ENCODE peak calls at places on chromosomes 5 and 9, in ten cellular contexts. One of them, this sample, is unnamed.

GRCh38 chr5:159097461-159098284 is 2.0 kb downstream of the EBF1 start:
- DNase-seq in upper lobe of left lung: peak
- DNase-seq in thoracic aorta: no peak
- DNase-seq in H7: peak
- DNase-seq in fibroblast of lung: peak
- DNase-seq in CD8-positive, alpha-beta T cell: no peak
- DNase-seq in HCT116: no peak
- DNase-seq in MM.1S: no peak
- DNase-seq in kidney epithelial cell: no peak
- DNase-seq in skeletal muscle cell: peak
- DNase-seq in this sample: no peak

GRCh38 chr5:111392181-111392580 is 120.2 kb downstream of the STARD4 start:
- DNase-seq in H7: no peak
- DNase-seq in thoracic aorta: no peak
- DNase-seq in kidney epithelial cell: no peak
- DNase-seq in MM.1S: no peak
- DNase-seq in CD8-positive, alpha-beta T cell: no peak
- DNase-seq in upper lobe of left lung: no peak
- DNase-seq in skeletal muscle cell: no peak
- DNase-seq in fibroblast of lung: no peak
- DNase-seq in HCT116: no peak
- DNase-seq in this sample: no peak

GRCh38 chr5:175694371-175695160 is 36.7 kb downstream of the HRH2 start:
- DNase-seq in H7: no peak
- DNase-seq in HCT116: no peak
- DNase-seq in fibroblast of lung: no peak
- DNase-seq in CD8-positive, alpha-beta T cell: no peak
- DNase-seq in skeletal muscle cell: no peak
- DNase-seq in thoracic aorta: no peak
- DNase-seq in MM.1S: no peak
- DNase-seq in kidney epithelial cell: no peak
- DNase-seq in upper lobe of left lung: peak
- DNase-seq in this sample: no peak

GRCh38 chr9:133525677-133526076 is 918 bp upstream of the MYMK start:
- DNase-seq in HCT116: no peak
- DNase-seq in H7: no peak
- DNase-seq in fibroblast of lung: no peak
- DNase-seq in CD8-positive, alpha-beta T cell: no peak
- DNase-seq in MM.1S: no peak
- DNase-seq in skeletal muscle cell: no peak
- DNase-seq in thoracic aorta: no peak
- DNase-seq in kidney epithelial cell: no peak
- DNase-seq in upper lobe of left lung: no peak
- DNase-seq in this sample: no peak

GRCh38 chr9:87684627-87685204 is 41.2 kb upstream of the CTSL start:
- DNase-seq in HCT116: peak
- DNase-seq in fibroblast of lung: peak
- DNase-seq in kidney epithelial cell: no peak
- DNase-seq in H7: peak
- DNase-seq in CD8-positive, alpha-beta T cell: no peak
- DNase-seq in MM.1S: no peak
- DNase-seq in skeletal muscle cell: no peak
- DNase-seq in upper lobe of left lung: no peak
- DNase-seq in thoracic aorta: no peak
- DNase-seq in this sample: no peak

GRCh38 chr5:172844577-172844838 is 10.5 kb downstream of the ERGIC1 start:
- DNase-seq in upper lobe of left lung: no peak
- DNase-seq in skeletal muscle cell: no peak
- DNase-seq in H7: peak
- DNase-seq in kidney epithelial cell: no peak
- DNase-seq in thoracic aorta: no peak
- DNase-seq in CD8-positive, alpha-beta T cell: no peak
- DNase-seq in fibroblast of lung: no peak
- DNase-seq in HCT116: no peak
- DNase-seq in MM.1S: no peak
- DNase-seq in this sample: no peak

GRCh38 chr9:16675131-16675530 is 195.3 kb downstream of the BNC2 start:
- DNase-seq in MM.1S: no peak
- DNase-seq in H7: no peak
- DNase-seq in HCT116: no peak
- DNase-seq in thoracic aorta: no peak
- DNase-seq in CD8-positive, alpha-beta T cell: no peak
- DNase-seq in kidney epithelial cell: no peak
- DNase-seq in fibroblast of lung: no peak
- DNase-seq in skeletal muscle cell: no peak
- DNase-seq in upper lobe of left lung: no peak
- DNase-seq in this sample: no peak

GRCh38 chr9:91771027-91771426 is 179.0 kb downstream of the ROR2 start:
- DNase-seq in skeletal muscle cell: peak
- DNase-seq in thoracic aorta: no peak
- DNase-seq in CD8-positive, alpha-beta T cell: no peak
- DNase-seq in kidney epithelial cell: no peak
- DNase-seq in upper lobe of left lung: no peak
- DNase-seq in HCT116: no peak
- DNase-seq in H7: peak
- DNase-seq in fibroblast of lung: peak
- DNase-seq in MM.1S: no peak
- DNase-seq in this sample: peak

GRCh38 chr5:86596476-86596875 is 21.3 kb upstream of the COX7C start:
- DNase-seq in H7: no peak
- DNase-seq in fibroblast of lung: no peak
- DNase-seq in MM.1S: no peak
- DNase-seq in thoracic aorta: no peak
- DNase-seq in CD8-positive, alpha-beta T cell: no peak
- DNase-seq in skeletal muscle cell: no peak
- DNase-seq in HCT116: no peak
- DNase-seq in kidney epithelial cell: no peak
- DNase-seq in upper lobe of left lung: no peak
- DNase-seq in this sample: no peak

GRCh38 chr9:87327567-87328125 is 170.0 kb upstream of the DAPK1 start:
- DNase-seq in kidney epithelial cell: no peak
- DNase-seq in MM.1S: no peak
- DNase-seq in thoracic aorta: no peak
- DNase-seq in HCT116: no peak
- DNase-seq in skeletal muscle cell: no peak
- DNase-seq in H7: no peak
- DNase-seq in CD8-positive, alpha-beta T cell: no peak
- DNase-seq in fibroblast of lung: no peak
- DNase-seq in upper lobe of left lung: no peak
- DNase-seq in this sample: no peak

GRCh38 chr5:72908666-72909065 is 47.2 kb upstream of the FCHO2 start:
- DNase-seq in HCT116: no peak
- DNase-seq in MM.1S: no peak
- DNase-seq in fibroblast of lung: peak
- DNase-seq in CD8-positive, alpha-beta T cell: no peak
- DNase-seq in upper lobe of left lung: no peak
- DNase-seq in H7: no peak
- DNase-seq in skeletal muscle cell: peak
- DNase-seq in thoracic aorta: no peak
- DNase-seq in kidney epithelial cell: no peak
- DNase-seq in this sample: no peak

GRCh38 chr5:67165524-67166459 is 30.8 kb downstream of the CD180 start:
- DNase-seq in upper lobe of left lung: peak
- DNase-seq in skeletal muscle cell: peak
- DNase-seq in fibroblast of lung: peak
- DNase-seq in kidney epithelial cell: peak
- DNase-seq in MM.1S: peak
- DNase-seq in thoracic aorta: peak
- DNase-seq in CD8-positive, alpha-beta T cell: peak
- DNase-seq in HCT116: peak
- DNase-seq in H7: peak
- DNase-seq in this sample: no peak

GRCh38 chr5:17096975-17097695 is 120.3 kb upstream of the BASP1 start:
- DNase-seq in H7: peak
- DNase-seq in upper lobe of left lung: no peak
- DNase-seq in fibroblast of lung: no peak
- DNase-seq in HCT116: no peak
- DNase-seq in skeletal muscle cell: no peak
- DNase-seq in kidney epithelial cell: peak
- DNase-seq in CD8-positive, alpha-beta T cell: no peak
- DNase-seq in MM.1S: no peak
- DNase-seq in thoracic aorta: no peak
- DNase-seq in this sample: no peak

GRCh38 chr5:134151723-134152122 is 25.0 kb downstream of the SKP1 start:
- DNase-seq in MM.1S: no peak
- DNase-seq in fibroblast of lung: no peak
- DNase-seq in H7: no peak
- DNase-seq in CD8-positive, alpha-beta T cell: no peak
- DNase-seq in HCT116: no peak
- DNase-seq in upper lobe of left lung: no peak
- DNase-seq in kidney epithelial cell: no peak
- DNase-seq in skeletal muscle cell: no peak
- DNase-seq in thoracic aorta: no peak
- DNase-seq in this sample: no peak

DNA sequence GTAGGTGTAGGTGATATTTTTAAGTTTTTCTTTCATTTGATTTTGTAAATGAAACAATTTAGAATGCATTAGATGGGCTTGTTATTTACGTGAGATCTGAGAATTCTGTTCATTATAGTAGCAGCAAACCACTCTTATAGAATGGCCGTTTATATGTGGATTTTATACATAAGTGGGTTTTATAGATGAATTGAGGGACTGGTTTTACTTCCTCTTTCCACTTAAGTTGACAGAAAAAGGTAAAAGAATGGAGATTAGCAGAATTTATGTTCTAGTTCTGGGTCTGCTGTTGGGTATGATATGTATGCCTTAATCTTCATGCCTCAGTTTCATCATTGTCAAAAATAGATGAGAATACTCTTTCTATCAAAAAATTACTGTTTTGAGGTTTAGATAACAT is 5.6 kb downstream of the RMI1 start:
- DNase-seq in MM.1S: no peak
- DNase-seq in kidney epithelial cell: no peak
- DNase-seq in thoracic aorta: no peak
- DNase-seq in H7: no peak
- DNase-seq in fibroblast of lung: no peak
- DNase-seq in upper lobe of left lung: no peak
- DNase-seq in CD8-positive, alpha-beta T cell: no peak
- DNase-seq in HCT116: no peak
- DNase-seq in skeletal muscle cell: no peak
- DNase-seq in this sample: no peak
- H3K4me3 ChIP-seq in MM.1S: no peak
- H3K4me3 ChIP-seq in kidney epithelial cell: no peak
- H3K4me3 ChIP-seq in thoracic aorta: no peak
- H3K4me3 ChIP-seq in H7: no peak
- H3K4me3 ChIP-seq in fibroblast of lung: no peak
- H3K4me3 ChIP-seq in upper lobe of left lung: no peak
- H3K4me3 ChIP-seq in CD8-positive, alpha-beta T cell: no peak
- H3K4me3 ChIP-seq in HCT116: peak
- H3K4me3 ChIP-seq in skeletal muscle cell: no peak
- H3K4me3 ChIP-seq in this sample: no peak

DNA sequence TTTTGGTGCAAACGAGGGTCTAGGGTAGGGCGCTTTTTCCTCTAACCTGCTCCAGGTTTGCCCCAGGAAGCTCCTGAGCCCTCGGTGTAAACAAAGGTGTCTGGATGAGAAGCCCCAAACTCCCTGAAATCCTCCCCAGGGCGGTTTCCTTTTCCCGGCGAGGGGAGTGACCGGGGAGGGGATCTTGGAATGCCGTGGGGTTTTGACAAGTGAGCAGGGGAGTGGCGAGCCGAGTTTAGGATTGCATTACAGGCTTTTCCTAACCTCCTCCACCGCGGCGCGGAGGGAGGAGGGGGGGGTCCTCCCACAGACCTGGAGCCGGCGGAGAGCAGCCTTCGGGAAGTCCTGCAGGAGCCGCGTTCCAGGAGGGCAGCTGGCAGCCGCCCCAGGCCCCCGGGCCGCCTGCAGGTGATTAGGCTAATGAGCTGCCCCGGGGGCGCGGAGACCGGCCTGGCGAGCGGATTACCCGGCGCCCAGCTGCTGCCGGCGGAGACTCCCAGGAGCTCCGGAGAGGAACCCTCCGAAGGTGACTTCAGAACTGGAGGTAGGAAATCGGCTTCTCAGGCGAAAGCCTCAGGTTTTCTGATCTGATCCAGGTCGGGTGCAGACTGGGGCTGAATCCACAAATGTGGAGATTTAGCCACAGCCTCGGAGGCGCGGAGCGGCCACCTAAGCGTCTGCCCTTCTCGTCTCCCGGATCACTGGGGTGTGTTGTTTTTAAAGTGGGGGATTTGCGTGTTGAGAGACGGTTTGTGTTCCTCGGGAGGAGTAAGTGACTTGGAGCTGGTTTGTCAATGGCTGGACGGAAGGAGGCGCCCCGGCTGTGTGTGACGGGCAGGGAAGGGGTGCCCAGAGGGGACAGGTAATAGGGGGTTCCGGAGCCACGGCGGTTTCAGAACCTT is 215.9 kb downstream of the PDZD2 start:
- DNase-seq in MM.1S: no peak
- DNase-seq in kidney epithelial cell: no peak
- DNase-seq in upper lobe of left lung: peak
- DNase-seq in HCT116: no peak
- DNase-seq in skeletal muscle cell: no peak
- DNase-seq in thoracic aorta: no peak
- DNase-seq in fibroblast of lung: peak
- DNase-seq in H7: peak
- DNase-seq in CD8-positive, alpha-beta T cell: peak
- DNase-seq in this sample: no peak
- H3K4me3 ChIP-seq in MM.1S: no peak
- H3K4me3 ChIP-seq in kidney epithelial cell: peak
- H3K4me3 ChIP-seq in upper lobe of left lung: peak
- H3K4me3 ChIP-seq in HCT116: no peak
- H3K4me3 ChIP-seq in skeletal muscle cell: peak
- H3K4me3 ChIP-seq in thoracic aorta: peak
- H3K4me3 ChIP-seq in fibroblast of lung: peak
- H3K4me3 ChIP-seq in H7: peak
- H3K4me3 ChIP-seq in CD8-positive, alpha-beta T cell: peak
- H3K4me3 ChIP-seq in this sample: peak

DNA sequence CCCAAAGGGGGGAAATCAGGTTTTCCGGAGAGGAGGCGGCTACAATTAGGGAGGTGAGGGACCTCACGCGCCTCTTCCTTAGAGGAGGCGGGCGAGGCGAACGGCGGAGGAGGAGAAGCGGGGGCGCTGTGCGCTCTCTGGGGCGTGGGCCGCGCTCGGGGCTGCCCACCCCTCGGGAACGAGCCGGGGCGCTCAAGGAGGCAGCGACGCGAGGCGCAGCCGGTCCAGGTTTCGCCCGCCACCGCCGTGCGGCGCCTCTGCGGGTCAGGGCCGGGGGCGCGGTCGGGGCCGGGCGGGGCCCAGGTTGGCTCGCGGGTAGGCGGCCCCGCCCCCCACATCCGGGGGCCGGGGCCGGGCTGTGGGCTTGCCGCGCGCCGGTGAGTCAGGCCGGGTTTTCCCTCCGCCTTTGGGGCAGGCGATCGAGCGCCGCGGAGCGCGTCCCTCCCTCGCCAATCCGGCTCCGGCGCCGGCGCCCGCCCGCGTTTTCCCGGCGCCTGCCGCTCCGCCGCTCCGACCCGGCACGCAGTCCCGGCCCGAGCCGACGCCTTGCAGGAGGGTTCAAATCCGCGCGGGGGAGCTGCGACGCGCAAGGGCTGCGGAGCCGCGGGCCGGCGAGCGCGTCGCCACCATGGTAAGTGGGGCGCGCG is at the start of gene N4BP3:
- DNase-seq in skeletal muscle cell: no peak
- DNase-seq in kidney epithelial cell: no peak
- DNase-seq in H7: peak
- DNase-seq in CD8-positive, alpha-beta T cell: peak
- DNase-seq in MM.1S: peak
- DNase-seq in upper lobe of left lung: peak
- DNase-seq in fibroblast of lung: peak
- DNase-seq in thoracic aorta: no peak
- DNase-seq in HCT116: peak
- DNase-seq in this sample: no peak
- H3K4me3 ChIP-seq in skeletal muscle cell: peak
- H3K4me3 ChIP-seq in kidney epithelial cell: peak
- H3K4me3 ChIP-seq in H7: peak
- H3K4me3 ChIP-seq in CD8-positive, alpha-beta T cell: peak
- H3K4me3 ChIP-seq in MM.1S: peak
- H3K4me3 ChIP-seq in upper lobe of left lung: peak
- H3K4me3 ChIP-seq in fibroblast of lung: no peak
- H3K4me3 ChIP-seq in thoracic aorta: peak
- H3K4me3 ChIP-seq in HCT116: peak
- H3K4me3 ChIP-seq in this sample: peak

GRCh38 chr5:55923177-55923872 is 71.4 kb downstream of the IL6ST start:
- DNase-seq in MM.1S: peak
- DNase-seq in skeletal muscle cell: no peak
- DNase-seq in fibroblast of lung: no peak
- DNase-seq in thoracic aorta: no peak
- DNase-seq in upper lobe of left lung: no peak
- DNase-seq in H7: peak
- DNase-seq in HCT116: no peak
- DNase-seq in kidney epithelial cell: no peak
- DNase-seq in CD8-positive, alpha-beta T cell: peak
- DNase-seq in this sample: no peak
- H3K4me3 ChIP-seq in MM.1S: peak
- H3K4me3 ChIP-seq in skeletal muscle cell: no peak
- H3K4me3 ChIP-seq in fibroblast of lung: peak
- H3K4me3 ChIP-seq in thoracic aorta: peak
- H3K4me3 ChIP-seq in upper lobe of left lung: peak
- H3K4me3 ChIP-seq in H7: no peak
- H3K4me3 ChIP-seq in HCT116: no peak
- H3K4me3 ChIP-seq in kidney epithelial cell: no peak
- H3K4me3 ChIP-seq in CD8-positive, alpha-beta T cell: peak
- H3K4me3 ChIP-seq in this sample: peak

This sample was measured in AG04449.